ENCODE peak calls at places on chromosomes 3 and 15, in eight cellular contexts. H is upper lobe of right lung, V is GM06990, R is testis, F is pancreas, K is tibial nerve, M is MM.1S, N is right lobe of liver. W is an unnamed sample.

GRCh38 chr3:38723569-38724391 is 74.3 kb upstream of the SCN5A start:
- DNase-seq in H (no peak), V (no peak), R (no peak), F (no peak), K (no peak), M (no peak), N (no peak), W (no peak)

GRCh38 chr15:58463815-58464697 is 32.3 kb downstream of the LIPC start:
- DNase-seq in H (no peak), V (no peak), R (no peak), F (no peak), K (no peak), M (peak), N (no peak), W (no peak)

GRCh38 chr3:124885466-124886167 is 1.5 kb downstream of the ITGB5 start:
- DNase-seq in H (no peak), V (no peak), R (no peak), F (no peak), K (no peak), M (no peak), N (no peak), W (no peak)

GRCh38 chr3:42476225-42477160 is 25.9 kb upstream of the VIPR1 start:
- DNase-seq in H (peak), V (no peak), R (no peak), F (peak), K (no peak), M (no peak), N (no peak), W (no peak)

GRCh38 chr15:85607842-85608241 is 186.9 kb downstream of the KLHL25 start:
- DNase-seq in H (no peak), V (no peak), R (no peak), F (no peak), K (no peak), M (no peak), N (no peak), W (no peak)

GRCh38 chr15:99169769-99170311 is 65.0 kb downstream of the SYNM start:
- DNase-seq in H (no peak), V (no peak), R (peak), F (no peak), K (no peak), M (no peak), N (no peak), W (no peak)

GRCh38 chr15:73959012-73959581 is 32.8 kb downstream of the LOXL1 start:
- DNase-seq in H (no peak), V (no peak), R (no peak), F (no peak), K (no peak), M (peak), N (peak), W (no peak)

GRCh38 chr3:141710888-141711616 is 27.0 kb upstream of the RNF7 start:
- DNase-seq in H (no peak), V (no peak), R (no peak), F (no peak), K (no peak), M (no peak), N (no peak), W (no peak)

GRCh38 chr3:12194209-12194608 is 35.5 kb upstream of the TIMP4 start:
- DNase-seq in H (no peak), V (peak), R (no peak), F (no peak), K (no peak), M (no peak), N (no peak), W (peak)

GRCh38 chr3:46098319-46098761 is 71.1 kb upstream of the XCR1 start:
- DNase-seq in H (no peak), V (peak), R (peak), F (no peak), K (no peak), M (peak), N (no peak), W (peak)

GRCh38 chr3:124886168-124887051 is 755 bp downstream of the ITGB5 start:
- DNase-seq in H (peak), V (peak), R (peak), F (peak), K (no peak), M (peak), N (peak), W (no peak)

GRCh38 chr3:114351123-114351821 is 57.4 kb downstream of the TIGIT start:
- DNase-seq in H (no peak), V (no peak), R (no peak), F (peak), K (no peak), M (no peak), N (no peak), W (no peak)

GRCh38 chr3:141367038-141367730 is 1.1 kb upstream of the ZBTB38 start:
- DNase-seq in H (no peak), V (no peak), R (no peak), F (no peak), K (no peak), M (no peak), N (no peak), W (no peak)

GRCh38 chr3:153232737-153233330 is 70.8 kb downstream of the RAP2B start:
- DNase-seq in H (no peak), V (no peak), R (no peak), F (no peak), K (no peak), M (no peak), N (no peak), W (no peak)

GRCh38 chr3:10672422-10672821 is 143.6 kb upstream of the SLC6A11 start:
- DNase-seq in H (no peak), V (no peak), R (no peak), F (no peak), K (no peak), M (no peak), N (no peak), W (no peak)

GRCh38 chr3:77051927-77052542 is 12.1 kb downstream of the ROBO2 start:
- DNase-seq in H (no peak), V (no peak), R (no peak), F (no peak), K (no peak), M (no peak), N (no peak), W (no peak)

GRCh38 chr15:63630036-63630751 is 33.0 kb downstream of the FBXL22 start:
- DNase-seq in H (no peak), V (no peak), R (no peak), F (no peak), K (no peak), M (no peak), N (no peak), W (no peak)

GRCh38 chr3:107813066-107813465 is 277.8 kb downstream of the CD47 start:
- DNase-seq in H (no peak), V (no peak), R (no peak), F (no peak), K (no peak), M (no peak), N (no peak), W (no peak)

GRCh38 chr15:41777421-41777973 is 3.2 kb downstream of the MAPKBP1 start:
- DNase-seq in H (no peak), V (no peak), R (no peak), F (no peak), K (no peak), M (no peak), N (no peak), W (no peak)

GRCh38 chr3:64120876-64121275 is 97.6 kb upstream of the PSMD6 start:
- DNase-seq in H (no peak), V (no peak), R (no peak), F (no peak), K (no peak), M (no peak), N (no peak), W (no peak)

GRCh38 chr3:149016669-149017541 is 25.6 kb downstream of the GYG1 start:
- DNase-seq in H (no peak), V (no peak), R (no peak), F (no peak), K (no peak), M (no peak), N (no peak), W (no peak)

GRCh38 chr15:44183363-44183762 is 11.7 kb downstream of the FRMD5 start:
- DNase-seq in H (no peak), V (no peak), R (no peak), F (no peak), K (no peak), M (no peak), N (no peak), W (no peak)

GRCh38 chr15:63010920-63011693 is 31.4 kb upstream of the TPM1 start:
- DNase-seq in H (no peak), V (no peak), R (no peak), F (no peak), K (no peak), M (no peak), N (peak), W (no peak)

GRCh38 chr3:13513051-13513912 is 33.2 kb downstream of the HDAC11 start:
- DNase-seq in H (peak), V (no peak), R (peak), F (no peak), K (no peak), M (no peak), N (no peak), W (no peak)

GRCh38 chr3:114370537-114371174 is 76.8 kb downstream of the TIGIT start:
- DNase-seq in H (no peak), V (no peak), R (no peak), F (no peak), K (no peak), M (no peak), N (no peak), W (no peak)

GRCh38 chr3:168249539-168250414 is 154.1 kb upstream of the GOLIM4 start:
- DNase-seq in H (peak), V (peak), R (peak), F (peak), K (peak), M (peak), N (peak), W (peak)

GRCh38 chr3:43288366-43288765 is 2.0 kb downstream of the SNRK start:
- DNase-seq in H (no peak), V (peak), R (no peak), F (no peak), K (no peak), M (peak), N (no peak), W (peak)

GRCh38 chr3:183247190-183247589 is 5.9 kb upstream of the B3GNT5 start:
- DNase-seq in H (no peak), V (no peak), R (no peak), F (no peak), K (no peak), M (no peak), N (no peak), W (no peak)

GRCh38 chr3:142987707-142988106 is 13.7 kb upstream of the U2SURP start:
- DNase-seq in H (no peak), V (peak), R (no peak), F (no peak), K (no peak), M (peak), N (no peak), W (no peak)

GRCh38 chr3:11651900-11652299 is 8.2 kb upstream of the VGLL4 start:
- DNase-seq in H (no peak), V (peak), R (no peak), F (no peak), K (no peak), M (peak), N (no peak), W (no peak)

GRCh38 chr3:46389306-46389705 is 17.6 kb downstream of the CCR5AS start:
- DNase-seq in H (no peak), V (no peak), R (no peak), F (no peak), K (no peak), M (no peak), N (no peak), W (no peak)

GRCh38 chr3:27976933-27977332 is 254.8 kb upstream of the EOMES start:
- DNase-seq in H (no peak), V (no peak), R (no peak), F (no peak), K (no peak), M (no peak), N (no peak), W (no peak)

GRCh38 chr3:131216801-131217200 is 164.8 kb upstream of the NUDT16 start:
- DNase-seq in H (no peak), V (no peak), R (no peak), F (no peak), K (no peak), M (no peak), N (no peak), W (no peak)

GRCh38 chr3:137763594-137763938 is 549 bp upstream of the SOX14 start:
- DNase-seq in H (no peak), V (no peak), R (no peak), F (no peak), K (no peak), M (no peak), N (no peak), W (no peak)

GRCh38 chr3:179020112-179020511 is 51.5 kb downstream of the ZMAT3 start:
- DNase-seq in H (no peak), V (no peak), R (no peak), F (no peak), K (no peak), M (no peak), N (no peak), W (no peak)

GRCh38 chr15:72758195-72758594 is 25.4 kb downstream of the ADPGK start:
- DNase-seq in H (no peak), V (no peak), R (no peak), F (no peak), K (no peak), M (no peak), N (no peak), W (no peak)

GRCh38 chr15:100216177-100216576 is 125.6 kb downstream of the ADAMTS17 start:
- DNase-seq in H (no peak), V (no peak), R (no peak), F (no peak), K (no peak), M (no peak), N (peak), W (no peak)

GRCh38 chr3:159761377-159761776 is 227.3 kb upstream of the IL12A start:
- DNase-seq in H (no peak), V (no peak), R (peak), F (no peak), K (no peak), M (no peak), N (peak), W (no peak)

DNA sequence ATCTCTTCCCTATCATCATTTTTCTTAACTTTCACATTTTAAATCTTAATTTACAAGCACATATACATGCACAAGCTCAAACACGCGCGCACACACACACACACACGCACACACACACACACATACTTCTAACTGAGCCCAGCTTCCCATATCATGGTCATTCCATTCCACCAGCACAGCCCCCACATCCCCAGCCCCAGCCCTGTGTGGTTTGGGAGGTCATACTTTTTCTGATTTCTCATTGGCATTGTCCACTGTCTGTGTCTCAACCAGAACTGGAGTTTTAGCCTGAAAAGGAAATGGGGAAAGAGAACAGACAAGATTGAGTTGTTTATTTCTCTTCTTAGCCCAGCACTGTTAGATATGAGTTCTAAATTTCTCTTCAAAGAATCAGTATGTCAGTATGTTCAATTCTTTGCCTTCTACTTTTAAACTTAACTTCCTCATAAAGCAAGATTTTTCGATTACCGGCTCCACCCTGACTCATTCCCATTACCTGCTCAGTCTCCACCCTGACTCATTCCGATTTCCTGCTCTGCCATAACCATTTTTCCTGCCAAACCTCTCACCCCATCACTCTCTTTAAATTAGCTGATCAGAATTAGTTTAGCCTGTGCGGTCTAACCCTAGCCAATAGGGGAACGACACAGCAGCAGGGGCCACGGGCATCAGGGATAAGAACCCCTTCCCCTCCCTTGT is 6.4 kb downstream of the IQCF1 start:
- DNase-seq in H (no peak), V (no peak), R (no peak), F (no peak), K (no peak), M (no peak), N (no peak), W (no peak)
- H3K4me3 ChIP-seq in H (no peak), V (no peak), R (no peak), F (no peak), K (no peak), M (no peak), N (no peak), W (no peak)

DNA sequence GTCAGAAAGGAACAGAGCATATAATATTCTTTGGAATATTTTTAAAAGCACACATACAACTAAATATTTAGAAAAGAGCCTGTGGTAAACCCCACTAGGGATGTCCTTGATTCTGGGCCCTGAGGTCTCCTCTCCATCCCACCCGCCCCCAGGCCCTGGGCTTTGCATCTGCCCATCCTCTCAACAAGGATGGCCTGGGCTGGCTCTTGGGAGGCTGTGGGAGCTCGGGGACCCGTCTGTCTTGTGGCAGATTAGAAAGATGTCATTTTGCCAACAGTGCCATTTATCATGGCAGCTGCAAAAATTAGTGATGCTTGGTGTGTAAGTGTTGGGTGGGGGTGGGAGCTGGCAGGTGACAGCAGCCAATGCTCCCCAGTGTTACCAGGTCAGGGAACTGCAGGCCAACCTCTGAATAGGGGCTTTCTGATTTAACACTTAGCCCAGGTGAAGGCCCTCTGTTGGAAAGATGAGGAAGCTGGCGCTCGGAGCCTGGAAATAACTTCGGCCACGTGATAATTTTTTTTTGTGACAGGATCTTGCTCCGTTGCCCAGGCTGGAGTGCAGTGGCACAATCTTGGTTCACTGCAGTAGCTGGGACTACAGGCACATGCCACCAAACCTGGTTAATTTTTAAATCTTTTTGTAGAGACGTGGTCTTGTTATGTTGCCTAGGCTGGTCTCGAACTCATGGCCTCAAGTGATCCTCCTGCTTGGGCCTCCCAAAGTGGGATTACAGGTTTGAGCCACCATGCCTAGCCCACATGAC is 16.8 kb upstream of the CSPG4 start:
- DNase-seq in H (peak), V (no peak), R (no peak), F (no peak), K (no peak), M (no peak), N (no peak), W (no peak)
- TF ChIP-seq CTCF in H (no peak), V (no peak), R (no peak), F (no peak), K (no peak), M (no peak), N (no peak), W (no peak)

GRCh38 chr15:23437673-23438072 is 9.4 kb downstream of the GOLGA6L2 start:
- DNase-seq in H (no peak), V (no peak), R (no peak), F (no peak), K (no peak), M (no peak), N (no peak), W (no peak)

GRCh38 chr15:23439513-23439912 is 7.5 kb downstream of the GOLGA6L2 start:
- DNase-seq in H (no peak), V (no peak), R (no peak), F (no peak), K (no peak), M (no peak), N (no peak), W (no peak)

GRCh38 chr15:23437146-23437545 is 9.9 kb downstream of the GOLGA6L2 start:
- DNase-seq in H (peak), V (no peak), R (no peak), F (no peak), K (no peak), M (no peak), N (no peak), W (no peak)

GRCh38 chr15:23440596-23440995 is 6.4 kb downstream of the GOLGA6L2 start:
- DNase-seq in H (peak), V (no peak), R (no peak), F (no peak), K (no peak), M (no peak), N (no peak), W (no peak)

GRCh38 chr15:23438816-23439466 is 8.1 kb downstream of the GOLGA6L2 start:
- DNase-seq in H (no peak), V (no peak), R (no peak), F (no peak), K (no peak), M (peak), N (no peak), W (no peak)
- H3K4me3 ChIP-seq in H (no peak), V (no peak), R (no peak), F (no peak), K (no peak), M (no peak), N (no peak), W (no peak)

DNA sequence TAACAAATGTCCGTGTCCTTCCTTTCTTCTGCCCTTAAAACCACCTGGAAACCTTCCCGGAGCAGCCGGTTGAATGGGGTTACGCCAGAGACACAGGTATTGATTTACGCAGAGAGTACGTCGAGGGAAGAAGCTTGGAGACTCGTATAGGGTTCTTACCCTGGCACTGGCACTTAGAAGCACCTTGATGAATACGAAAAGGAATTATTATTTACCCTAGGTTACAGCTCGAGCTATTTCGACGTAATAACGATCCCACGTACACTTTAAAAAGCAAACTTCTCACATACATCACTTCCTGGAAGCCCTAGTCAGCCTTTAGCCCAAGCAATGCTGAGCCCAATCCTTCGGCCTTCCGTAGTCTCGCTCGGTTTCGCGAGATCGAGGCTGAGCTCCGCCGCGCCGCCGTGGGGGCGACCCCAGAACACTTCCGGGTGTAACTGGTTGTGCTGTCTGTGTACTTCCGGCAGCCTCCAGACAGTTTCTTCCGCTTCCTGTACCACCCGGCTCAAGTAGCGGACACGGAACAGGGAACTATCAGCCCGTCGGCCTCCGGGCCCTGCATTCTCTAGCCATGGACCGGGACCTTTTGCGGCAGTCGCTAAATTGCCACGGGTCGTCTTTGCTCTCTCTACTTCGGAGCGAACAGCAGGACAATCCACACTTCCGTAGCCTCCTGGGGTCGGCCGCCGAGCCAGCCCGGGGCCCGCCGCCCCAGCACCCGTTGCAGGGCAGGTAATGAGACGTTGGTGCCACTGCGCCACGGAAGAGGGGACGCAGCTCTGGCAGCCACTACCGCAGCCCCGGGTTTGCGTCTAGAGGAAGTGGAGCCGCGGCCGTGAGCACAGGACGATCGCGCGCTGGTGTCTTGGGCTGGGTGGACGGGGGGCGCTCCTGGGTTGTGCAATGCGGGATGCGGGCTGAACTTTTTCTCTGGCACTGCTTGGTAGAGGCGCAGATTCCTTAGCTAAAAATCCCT is at the start of gene TTC14:
- DNase-seq in H (peak), V (peak), R (peak), F (peak), K (peak), M (peak), N (peak), W (peak)
- TF ChIP-seq CTCF in H (no peak), V (peak), R (no peak), F (no peak), K (no peak), M (peak), N (no peak), W (no peak)

W was measured in GM12864.